ENCODE peak calls at places on chromosomes 12 and 14, in seven cellular contexts. N is tibial nerve, S is breast epithelium, W is mucosa of descending colon, E is HCT116, P is A673, J is thoracic aorta. O is an unnamed sample.

GRCh38 chr12:102811125-102811737 is 105.8 kb downstream of the PAH start:
- DNase-seq in N (peak), S (no peak), W (no peak), E (peak), P (peak), J (no peak), O (no peak)

GRCh38 chr14:105146181-105146975 is 22.2 kb downstream of the JAG2 start:
- DNase-seq in N (no peak), S (no peak), W (peak), E (no peak), P (no peak), J (no peak), O (no peak)

GRCh38 chr12:20028033-20028432 is 340.3 kb upstream of the PDE3A start:
- DNase-seq in N (no peak), S (no peak), W (no peak), E (no peak), P (no peak), J (no peak), O (no peak)

GRCh38 chr12:69440016-69440415 is 30.2 kb upstream of the FRS2 start:
- DNase-seq in N (no peak), S (no peak), W (no peak), E (no peak), P (no peak), J (no peak), O (no peak)

GRCh38 chr14:104341532-104342434 is 203.4 kb downstream of the KIF26A start:
- DNase-seq in N (no peak), S (peak), W (peak), E (peak), P (peak), J (no peak), O (peak)

GRCh38 chr12:12804432-12804886 is 8.7 kb upstream of the DDX47 start:
- DNase-seq in N (no peak), S (no peak), W (no peak), E (peak), P (no peak), J (no peak), O (no peak)

GRCh38 chr12:67222302-67222701 is 46.9 kb upstream of the CAND1 start:
- DNase-seq in N (no peak), S (no peak), W (no peak), E (peak), P (peak), J (no peak), O (no peak)

GRCh38 chr12:68290126-68290525 is 36.7 kb upstream of the IL22 start:
- DNase-seq in N (no peak), S (no peak), W (no peak), E (no peak), P (peak), J (no peak), O (no peak)

GRCh38 chr14:65103150-65103760 is 938 bp upstream of the MAX start:
- DNase-seq in N (no peak), S (no peak), W (no peak), E (no peak), P (peak), J (no peak), O (no peak)

GRCh38 chr12:82832981-82833380 is 146.3 kb downstream of the TMTC2 start:
- DNase-seq in N (no peak), S (no peak), W (no peak), E (no peak), P (no peak), J (no peak), O (no peak)

GRCh38 chr12:49342066-49342913 is 4.4 kb upstream of the DNAJC22 start:
- DNase-seq in N (peak), S (no peak), W (peak), E (peak), P (peak), J (no peak), O (peak)

GRCh38 chr12:27896419-27896990 is 76.0 kb downstream of the PTHLH start:
- DNase-seq in N (no peak), S (no peak), W (no peak), E (no peak), P (no peak), J (no peak), O (no peak)

GRCh38 chr14:26773906-26774593 is 176.2 kb upstream of the NOVA1 start:
- DNase-seq in N (no peak), S (no peak), W (no peak), E (no peak), P (no peak), J (no peak), O (no peak)

GRCh38 chr12:94187351-94187750 is 39.0 kb downstream of the PLXNC1 start:
- DNase-seq in N (no peak), S (no peak), W (no peak), E (no peak), P (peak), J (no peak), O (no peak)

GRCh38 chr12:50927766-50928224 is 24.5 kb upstream of the HIGD1C start:
- DNase-seq in N (no peak), S (no peak), W (no peak), E (no peak), P (no peak), J (no peak), O (no peak)

GRCh38 chr14:50311974-50312733 is at the start of the genes DMAC2L and L2HGDH:
- DNase-seq in N (peak), S (peak), W (peak), E (peak), P (peak), J (peak), O (peak)

GRCh38 chr12:3016191-3016590 is 57.0 kb downstream of the TEAD4 start:
- DNase-seq in N (no peak), S (no peak), W (no peak), E (no peak), P (peak), J (no peak), O (no peak)

GRCh38 chr14:95409472-95410307 is 90.0 kb upstream of the CLMN start:
- DNase-seq in N (no peak), S (no peak), W (no peak), E (no peak), P (no peak), J (no peak), O (no peak)

GRCh38 chr12:124994435-124994975 is 1.1 kb downstream of the BRI3BP start:
- DNase-seq in N (no peak), S (no peak), W (peak), E (no peak), P (peak), J (no peak), O (no peak)

GRCh38 chr14:36556811-36557433 is 25.5 kb downstream of the NKX2-8 start:
- DNase-seq in N (peak), S (no peak), W (no peak), E (peak), P (peak), J (no peak), O (no peak)

GRCh38 chr12:120078868-120079267 is 37.7 kb downstream of the RAB35 start:
- DNase-seq in N (no peak), S (no peak), W (no peak), E (no peak), P (no peak), J (no peak), O (no peak)

GRCh38 chr14:90585106-90585505 is 188.3 kb downstream of the CALM1 start:
- DNase-seq in N (no peak), S (no peak), W (no peak), E (no peak), P (no peak), J (no peak), O (no peak)

GRCh38 chr12:42446761-42447160 is 120.8 kb downstream of the PPHLN1 start:
- DNase-seq in N (no peak), S (no peak), W (no peak), E (no peak), P (no peak), J (no peak), O (no peak)

GRCh38 chr12:8697120-8697475 is 693 bp upstream of the RIMKLB start:
- DNase-seq in N (no peak), S (no peak), W (no peak), E (no peak), P (peak), J (no peak), O (peak)

GRCh38 chr12:89752331-89752730 is 43.7 kb upstream of the ATP2B1 start:
- DNase-seq in N (no peak), S (no peak), W (no peak), E (no peak), P (no peak), J (no peak), O (no peak)

GRCh38 chr12:47408171-47408871 is 297.5 kb downstream of the RPAP3 start:
- DNase-seq in N (no peak), S (no peak), W (no peak), E (peak), P (no peak), J (no peak), O (no peak)
- TF ChIP-seq CTCF in N (peak), S (peak), W (no peak), E (peak), P (peak), J (no peak), O (no peak)

GRCh38 chr12:109772622-109773321 is 59.1 kb downstream of the FAM222A start:
- DNase-seq in N (no peak), S (no peak), W (no peak), E (no peak), P (no peak), J (no peak), O (no peak)

GRCh38 chr12:109770861-109771670 is 57.4 kb downstream of the FAM222A start:
- DNase-seq in N (no peak), S (no peak), W (peak), E (no peak), P (no peak), J (no peak), O (no peak)

GRCh38 chr12:109770104-109770860 is 56.7 kb downstream of the FAM222A start:
- DNase-seq in N (no peak), S (no peak), W (peak), E (no peak), P (no peak), J (no peak), O (no peak)

GRCh38 chr12:109773384-109774011 is 59.7 kb downstream of the TRPV4 start:
- DNase-seq in N (no peak), S (peak), W (no peak), E (no peak), P (no peak), J (no peak), O (no peak)

DNA sequence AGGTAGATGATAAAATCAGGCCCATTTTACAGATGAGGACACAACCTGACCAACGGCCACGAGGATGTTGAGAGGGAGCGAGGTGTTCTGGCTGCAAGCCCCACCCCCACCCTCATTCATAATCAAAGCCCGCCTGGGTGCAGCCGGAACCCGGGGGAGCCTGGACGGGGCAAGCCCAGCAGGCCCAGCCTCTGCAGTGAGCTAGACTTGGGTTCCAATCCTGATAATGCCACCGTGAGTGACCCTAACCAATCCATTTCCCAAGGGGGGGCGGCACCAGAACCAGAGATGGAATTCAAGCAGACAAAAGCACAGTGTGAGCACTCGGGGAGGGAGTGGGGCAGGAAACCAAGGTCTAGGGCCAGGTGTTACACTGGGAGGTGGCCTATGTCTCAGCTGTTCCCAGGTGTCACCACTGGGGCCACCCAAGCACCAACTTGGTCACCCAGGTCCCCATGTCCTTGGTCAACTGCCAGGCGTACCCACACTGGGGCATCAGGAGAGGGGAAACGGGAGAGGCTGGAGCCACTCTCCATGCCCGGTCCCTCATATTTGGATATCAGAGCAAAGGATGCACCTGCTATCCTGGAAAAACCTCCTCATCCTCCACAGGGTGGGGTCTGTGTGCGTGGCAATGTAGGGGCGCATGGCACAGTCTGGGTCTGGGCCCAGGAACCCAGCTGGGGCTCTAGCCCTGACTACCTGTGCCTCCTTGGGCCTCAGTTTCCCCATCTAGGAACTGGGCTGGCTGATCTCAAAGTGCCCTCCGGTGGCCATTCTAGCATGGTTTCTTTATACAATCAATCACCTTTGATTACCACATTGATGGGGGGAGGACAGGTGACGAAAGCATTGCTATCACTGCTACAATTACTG is 58.4 kb downstream of the FAM222A start:
- DNase-seq in N (no peak), S (no peak), W (peak), E (no peak), P (no peak), J (no peak), O (no peak)
- TF ChIP-seq CTCF in N (no peak), S (no peak), W (no peak), E (peak), P (peak), J (no peak), O (no peak)

GRCh38 chr12:47397664-47398281 is 308.1 kb downstream of the RPAP3 start:
- DNase-seq in N (no peak), S (no peak), W (no peak), E (peak), P (peak), J (no peak), O (no peak)
- TF ChIP-seq CTCF in N (peak), S (peak), W (no peak), E (peak), P (peak), J (no peak), O (no peak)

GRCh38 chr12:121793836-121794531 is 496 bp upstream of the RHOF start:
- DNase-seq in N (peak), S (peak), W (peak), E (peak), P (peak), J (no peak), O (peak)

GRCh38 chr12:121793501-121793835 is at the start of gene RHOF:
- DNase-seq in N (no peak), S (no peak), W (peak), E (no peak), P (no peak), J (no peak), O (no peak)

GRCh38 chr12:121789800-121790748 is 3.4 kb downstream of the RHOF start:
- DNase-seq in N (peak), S (no peak), W (peak), E (no peak), P (no peak), J (no peak), O (no peak)

GRCh38 chr12:121792607-121793500 is 634 bp downstream of the RHOF start:
- DNase-seq in N (no peak), S (no peak), W (peak), E (no peak), P (no peak), J (no peak), O (no peak)

DNA sequence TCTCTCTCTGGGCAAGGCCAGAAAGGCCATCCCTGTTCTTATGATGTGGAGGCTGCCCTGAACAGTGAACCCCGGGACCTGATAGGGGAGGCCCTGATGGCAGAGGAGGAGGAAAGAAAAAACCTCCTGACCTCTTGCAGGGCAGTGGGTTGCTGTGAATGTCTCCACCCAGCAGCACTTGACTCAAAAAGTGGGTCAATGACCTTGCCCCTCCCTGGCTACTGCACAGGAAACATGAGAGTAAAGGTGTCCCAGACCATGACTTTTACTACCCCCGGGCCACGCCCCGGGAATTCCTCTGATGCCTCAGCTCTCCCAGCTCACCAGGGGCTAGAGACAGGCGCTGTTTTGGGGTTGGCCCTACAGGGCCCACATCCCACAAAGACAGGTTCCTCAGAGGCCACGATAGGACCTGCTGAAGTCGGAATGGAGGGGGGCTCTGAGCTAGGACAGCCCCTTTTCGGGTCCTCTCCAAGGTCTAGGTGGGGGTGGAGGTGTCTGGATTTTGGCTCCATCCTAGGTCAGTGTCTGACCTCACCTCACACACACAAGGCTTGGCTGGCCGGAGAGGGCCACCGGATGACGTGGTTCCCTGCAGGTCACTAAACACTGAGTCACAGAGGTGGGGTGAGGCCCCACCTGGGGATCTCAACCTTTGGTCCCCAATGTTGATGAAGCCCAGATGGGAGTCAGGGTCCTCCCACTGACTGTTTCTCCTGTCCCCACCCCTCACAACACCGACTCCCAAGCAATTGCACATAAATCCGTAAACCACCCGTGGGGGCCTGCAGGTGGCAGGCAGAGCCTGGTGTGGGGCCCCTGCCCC is 1.6 kb downstream of the RHOF start:
- DNase-seq in N (no peak), S (no peak), W (peak), E (no peak), P (no peak), J (no peak), O (no peak)
- TF ChIP-seq CTCF in N (no peak), S (no peak), W (no peak), E (no peak), P (no peak), J (no peak), O (no peak)

GRCh38 chr14:24274101-24274543 is 2.7 kb upstream of the RABGGTA start:
- DNase-seq in N (no peak), S (no peak), W (no peak), E (no peak), P (no peak), J (no peak), O (no peak)

GRCh38 chr14:24277606-24278321 is 6.4 kb upstream of the RABGGTA start:
- DNase-seq in N (no peak), S (no peak), W (no peak), E (no peak), P (no peak), J (no peak), O (no peak)

GRCh38 chr14:24272442-24272841 is 1.0 kb upstream of the RABGGTA start:
- DNase-seq in N (no peak), S (no peak), W (no peak), E (no peak), P (no peak), J (no peak), O (no peak)

GRCh38 chr14:24273422-24273998 is 2.1 kb upstream of the RABGGTA start:
- DNase-seq in N (no peak), S (no peak), W (no peak), E (no peak), P (peak), J (no peak), O (no peak)

DNA sequence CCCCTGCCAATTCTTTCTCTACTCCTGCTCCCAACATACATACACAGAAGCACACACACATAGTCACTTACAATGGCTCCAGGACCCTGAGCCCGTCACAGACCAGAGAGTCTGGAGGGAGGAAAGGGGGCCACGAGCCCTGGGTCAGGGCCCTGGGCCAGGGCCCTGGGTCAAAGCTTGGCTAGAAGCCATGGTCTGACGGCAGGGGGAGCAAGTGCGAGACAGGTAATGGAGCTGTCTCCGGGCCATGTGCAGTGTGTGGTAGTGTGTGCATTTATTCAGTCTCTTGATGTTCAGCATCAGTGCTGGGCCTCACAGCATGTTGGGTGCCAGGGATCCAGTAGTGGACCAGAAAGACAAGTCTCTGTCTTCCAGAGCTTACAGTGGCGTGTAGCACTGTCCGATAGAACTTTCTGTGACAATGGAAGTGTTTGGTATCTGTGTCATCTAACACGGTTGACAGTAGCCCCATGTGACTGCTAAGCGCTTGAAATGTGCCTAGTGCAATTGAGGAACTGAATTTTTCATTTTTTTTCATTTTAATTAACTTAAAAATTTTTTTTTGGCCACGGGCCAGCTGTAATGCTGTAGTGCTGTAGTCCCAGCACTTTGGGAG is 4.2 kb upstream of the RABGGTA start:
- DNase-seq in N (no peak), S (no peak), W (no peak), E (no peak), P (no peak), J (no peak), O (no peak)
- TF ChIP-seq CTCF in N (no peak), S (no peak), W (no peak), E (no peak), P (no peak), J (no peak), O (no peak)

DNA sequence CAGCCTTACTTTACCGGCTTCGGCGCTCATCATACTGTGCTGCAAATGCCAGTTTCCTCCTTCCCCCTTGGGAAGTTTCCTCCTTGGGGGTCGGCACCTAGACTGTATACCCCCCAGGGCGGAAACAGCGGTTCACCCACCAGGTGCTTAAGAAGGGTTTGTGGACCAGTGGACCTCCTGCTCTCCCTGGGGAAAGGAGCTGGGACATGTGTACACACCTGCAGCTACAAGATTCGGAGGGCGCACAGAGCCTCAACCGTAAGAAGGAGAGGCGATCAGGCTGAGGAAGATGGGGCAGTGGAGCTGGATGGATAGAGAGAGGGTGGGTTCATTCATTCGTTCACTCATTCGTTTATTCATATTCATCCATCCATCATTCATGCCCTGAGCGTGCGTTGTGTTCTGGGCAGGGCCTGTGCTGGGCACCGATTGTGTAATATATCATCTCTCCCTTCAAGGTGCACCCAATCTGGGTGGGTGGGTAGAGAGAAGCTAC is 717 bp upstream of the ZNF839 start:
- DNase-seq in N (peak), S (no peak), W (no peak), E (no peak), P (no peak), J (no peak), O (no peak)
- TF ChIP-seq CTCF in N (no peak), S (no peak), W (no peak), E (no peak), P (no peak), J (no peak), O (no peak)

DNA sequence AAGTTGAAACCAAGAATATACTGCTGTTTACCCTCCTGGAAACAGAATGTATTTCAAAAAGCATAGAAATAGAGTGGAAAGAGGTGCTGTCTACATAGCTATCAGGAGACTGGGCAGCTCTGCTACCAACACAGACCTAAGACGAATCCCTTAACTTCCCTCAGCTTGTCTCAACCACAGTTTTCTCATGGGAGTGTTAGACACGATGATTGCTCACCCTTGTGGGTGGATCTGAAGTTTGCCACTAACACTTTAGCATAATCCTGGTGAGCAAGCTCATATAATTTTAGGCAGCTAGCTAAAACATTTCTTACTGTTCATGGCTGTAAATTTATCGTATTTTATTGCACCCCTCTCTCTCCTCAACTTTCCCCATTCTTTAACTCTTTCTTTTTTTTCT is 38.5 kb downstream of the C12orf75 start:
- DNase-seq in N (no peak), S (no peak), W (no peak), E (no peak), P (no peak), J (no peak), O (no peak)
- TF ChIP-seq CTCF in N (no peak), S (no peak), W (no peak), E (no peak), P (peak), J (no peak), O (no peak)

O was measured in mesothelial cell of epicardium.